ENCODE peak calls at places on chromosome X, in four cellular contexts. Q, M, I and P are unnamed samples.

GRCh38 chrX:140504371-140505324 is at the start of gene SOX3:
- DNase-seq in Q (no peak), M (no peak), I (no peak), P (no peak)

GRCh38 chrX:41303013-41303412 is 30.9 kb upstream of the DDX3X start:
- DNase-seq in M (no peak), I (no peak), Q (no peak), P (no peak)

GRCh38 chrX:8743126-8743732 is 11.3 kb upstream of the ANOS1 start:
- DNase-seq in M (no peak), Q (peak), I (peak), P (peak)

GRCh38 chrX:100928660-100929613 is at the start of gene XKRX:
- DNase-seq in I (peak), Q (peak), M (no peak), P (peak)

GRCh38 chrX:47199286-47199685 is 5.7 kb downstream of the UBA1 start:
- DNase-seq in Q (no peak), I (no peak), M (no peak), P (no peak)

GRCh38 chrX:103343105-103343504 is 13.1 kb downstream of the TCEAL7 start:
- DNase-seq in Q (peak), M (no peak), I (no peak), P (no peak)

GRCh38 chrX:16002185-16002584 is 121.2 kb upstream of the GRPR start:
- DNase-seq in M (no peak), Q (no peak), I (no peak), P (no peak)

GRCh38 chrX:51697397-51697796 is 12.9 kb upstream of the CENPVL1 start:
- DNase-seq in Q (no peak), M (no peak), I (peak), P (no peak)

GRCh38 chrX:130895299-130895698 is 7.7 kb downstream of the ENOX2 start:
- DNase-seq in M (no peak), I (no peak), Q (no peak), P (no peak)

GRCh38 chrX:102517331-102517730 is 792 bp upstream of the TMSB15A start:
- DNase-seq in I (no peak), Q (no peak), M (no peak), P (no peak)

GRCh38 chrX:34300871-34301270 is 168.8 kb upstream of the FAM47A start:
- DNase-seq in M (no peak), Q (peak), I (no peak), P (no peak)

GRCh38 chrX:74537011-74537390 is 77.4 kb downstream of the RLIM start:
- DNase-seq in I (no peak), Q (no peak), M (no peak), P (no peak)